ENCODE peak calls at places on chromosomes 16 and 17, in eight cellular contexts. H is posterior vena cava; W is brain pericyte; V is EL; Z is smooth muscle cell of the brain vasculature; D is NCI-H1105 treated with DMSO at 0.1 percent for 48 hours; I is DND-41; K is activated CD8-positive, alpha-beta memory T cell treated with anti-CD3 and anti-CD28 coated beads for 24 hours. A is an unnamed sample.

GRCh38 chr16:12532871-12533610 is 270.6 kb downstream of the CPPED1 start:
- DNase-seq in H (no peak), W (no peak), V (no peak), Z (no peak), D (no peak), I (peak; percentile 6), K (peak; percentile 71), A (peak; percentile 75)

GRCh38 chr17:32920293-32920692 is 7.7 kb upstream of the TMEM98 start:
- DNase-seq in H (no peak), W (no peak), V (no peak), Z (no peak), D (no peak), I (no peak), K (no peak), A (no peak)

GRCh38 chr16:87922250-87922871 is 14.0 kb downstream of the CA5A start:
- DNase-seq in H (no peak), W (peak; percentile 47), V (no peak), Z (no peak), D (no peak), I (no peak), K (no peak), A (no peak)

GRCh38 chr17:44309472-44309871 is 1.1 kb downstream of the RUNDC3A start:
- DNase-seq in H (no peak), W (no peak), V (no peak), Z (no peak), D (no peak), I (no peak), K (no peak), A (no peak)

GRCh38 chr16:89613101-89613953 is at the start of gene DPEP1:
- DNase-seq in H (no peak), W (no peak), V (no peak), Z (no peak), D (no peak), I (peak; percentile 41), K (no peak), A (no peak)

GRCh38 chr16:83906690-83907089 is 7.8 kb downstream of the MLYCD start:
- DNase-seq in H (no peak), W (no peak), V (no peak), Z (no peak), D (no peak), I (no peak), K (no peak), A (no peak)

GRCh38 chr17:30519707-30520106 is 42.5 kb downstream of the GOSR1 start:
- DNase-seq in H (no peak), W (peak; percentile 60), V (peak; percentile 93), Z (peak; percentile 37), D (no peak), I (no peak), K (no peak), A (no peak)

GRCh38 chr17:46046957-46047356 is 47.9 kb downstream of the STH start:
- DNase-seq in H (no peak), W (no peak), V (no peak), Z (no peak), D (no peak), I (no peak), K (no peak), A (no peak)

GRCh38 chr17:16374129-16374528 is 6.8 kb upstream of the UBB start:
- DNase-seq in H (no peak), W (no peak), V (peak; percentile 41), Z (no peak), D (no peak), I (no peak), K (no peak), A (no peak)

GRCh38 chr17:2050246-2050866 is 4.5 kb upstream of the HIC1 start:
- DNase-seq in H (peak; percentile 92), W (no peak), V (peak; percentile 77), Z (no peak), D (peak; percentile 16), I (peak; percentile 77), K (peak; percentile 90), A (peak; percentile 80)

GRCh38 chr17:6101706-6102105 is 31.5 kb downstream of the WSCD1 start:
- DNase-seq in H (peak; percentile 6), W (no peak), V (no peak), Z (no peak), D (peak; percentile 83), I (no peak), K (no peak), A (no peak)

GRCh38 chr17:45111838-45112237 is 20.5 kb downstream of the PLCD3 start:
- DNase-seq in H (no peak), W (no peak), V (no peak), Z (no peak), D (no peak), I (no peak), K (no peak), A (no peak)

GRCh38 chr17:31560836-31561235 is 169.4 kb downstream of the RAB11FIP4 start:
- DNase-seq in H (no peak), W (no peak), V (peak; percentile 54), Z (no peak), D (no peak), I (no peak), K (no peak), A (no peak)

GRCh38 chr16:64012166-64012565 is 1109.7 kb downstream of the CDH11 start:
- DNase-seq in H (no peak), W (no peak), V (no peak), Z (no peak), D (no peak), I (no peak), K (no peak), A (no peak)

GRCh38 chr17:30323262-30323894 is 10.5 kb downstream of the TMIGD1 start:
- DNase-seq in H (no peak), W (no peak), V (no peak), Z (no peak), D (peak; percentile 72), I (peak; percentile 58), K (no peak), A (no peak)

GRCh38 chr17:49955157-49955556 is 13.8 kb upstream of the DLX4 start:
- DNase-seq in H (no peak), W (no peak), V (no peak), Z (no peak), D (no peak), I (no peak), K (no peak), A (no peak)

GRCh38 chr17:40598928-40599627 is 33.8 kb upstream of the CCR7 start:
- DNase-seq in H (no peak), W (peak; percentile 66), V (no peak), Z (peak; percentile 21), D (no peak), I (no peak), K (peak; percentile 78), A (no peak)

GRCh38 chr16:48632137-48632774 is 22.3 kb upstream of the N4BP1 start:
- DNase-seq in H (no peak), W (no peak), V (no peak), Z (no peak), D (no peak), I (no peak), K (peak; percentile 44), A (no peak)

GRCh38 chr17:63635787-63636186 is 13.6 kb downstream of the MAP3K3 start:
- DNase-seq in H (no peak), W (no peak), V (no peak), Z (no peak), D (no peak), I (no peak), K (no peak), A (no peak)

GRCh38 chr16:87324411-87325275 is 7.5 kb upstream of the C16orf95 start:
- DNase-seq in H (peak; percentile 67), W (no peak), V (peak; percentile 14), Z (no peak), D (peak; percentile 12), I (peak; percentile 60), K (no peak), A (peak; percentile 40)

GRCh38 chr17:30113213-30113612 is 3.4 kb upstream of the NSRP1 start:
- DNase-seq in H (no peak), W (no peak), V (peak; percentile 44), Z (no peak), D (no peak), I (no peak), K (no peak), A (peak; percentile 42)

GRCh38 chr16:23171234-23171948 is 11.2 kb upstream of the SCNN1G start:
- DNase-seq in H (no peak), W (no peak), V (peak; percentile 56), Z (no peak), D (no peak), I (no peak), K (no peak), A (no peak)

GRCh38 chr17:8190506-8190905 is 526 bp upstream of the BORCS6 start:
- DNase-seq in H (no peak), W (no peak), V (no peak), Z (no peak), D (no peak), I (no peak), K (no peak), A (no peak)

GRCh38 chr17:56908061-56908542 is 5.7 kb downstream of the TRIM25 start:
- DNase-seq in H (peak; percentile 91), W (no peak), V (no peak), Z (no peak), D (no peak), I (no peak), K (no peak), A (peak; percentile 55)

GRCh38 chr16:31913668-31914067 is 40.1 kb downstream of the ZNF267 start:
- DNase-seq in H (no peak), W (no peak), V (no peak), Z (no peak), D (no peak), I (no peak), K (no peak), A (no peak)